ENCODE peak calls at places on chromosomes 13 and 19, in eight cellular contexts. H is fibroblast of mammary gland, A is activated T-helper 1 cell treated with Interleukin-2 at 50 U/mL for 16 hours, B is ascending aorta, P is hypothalamus, L is memory B cell, C is glutamatergic neuron, V is fibroblast of the aortic adventitia. D is an unnamed sample.

GRCh38 chr13:42380420-42381164 is 108.6 kb downstream of the AKAP11 start:
- DNase-seq in B (no peak), H (no peak), L (peak), C (no peak), P (no peak), A (no peak), V (no peak), D (no peak)

GRCh38 chr13:98575009-98575866 is 1.7 kb downstream of the STK24 start:
- DNase-seq in L (no peak), H (no peak), V (no peak), A (no peak), P (no peak), B (no peak), C (no peak), D (no peak)

GRCh38 chr13:66853559-66853958 is 376.6 kb downstream of the PCDH9 start:
- DNase-seq in H (no peak), A (no peak), V (no peak), B (no peak), C (no peak), L (no peak), P (no peak), D (no peak)

GRCh38 chr13:105587786-105588185 is 947.7 kb downstream of the EFNB2 start:
- DNase-seq in C (no peak), A (no peak), P (no peak), L (no peak), H (no peak), B (no peak), V (no peak), D (no peak)

GRCh38 chr19:10230155-10230903 is 802 bp downstream of the S1PR2 start:
- DNase-seq in L (peak), B (no peak), P (peak), A (peak), H (no peak), C (peak), V (peak), D (no peak)

GRCh38 chr19:3508771-3509535 is 2.8 kb downstream of the FZR1 start:
- DNase-seq in H (no peak), B (no peak), C (no peak), V (no peak), A (no peak), L (no peak), P (no peak), D (no peak)

GRCh38 chr19:4578552-4579248 is 19.2 kb upstream of the SEMA6B start:
- DNase-seq in A (no peak), B (no peak), V (no peak), P (no peak), C (no peak), H (no peak), L (no peak), D (no peak)

GRCh38 chr13:87889241-87889640 is 218.1 kb downstream of the SLITRK5 start:
- DNase-seq in A (no peak), B (no peak), C (no peak), L (no peak), P (no peak), H (no peak), V (no peak), D (peak)

GRCh38 chr13:28819046-28819747 is 942 bp upstream of the MTUS2 start:
- DNase-seq in B (no peak), P (no peak), A (no peak), C (no peak), V (peak), H (peak), L (no peak), D (peak)

GRCh38 chr19:42150940-42151339 is 18.7 kb upstream of the POU2F2 start:
- DNase-seq in C (peak), B (no peak), V (no peak), A (no peak), P (no peak), H (no peak), L (no peak), D (no peak)

GRCh38 chr13:67148219-67148583 is 81.9 kb downstream of the PCDH9 start:
- DNase-seq in V (peak), B (no peak), P (no peak), H (peak), C (no peak), A (no peak), L (no peak), D (no peak)

GRCh38 chr19:52086481-52086880 is 9.1 kb downstream of the ZNF841 start:
- DNase-seq in C (no peak), A (no peak), L (no peak), V (peak), H (peak), B (no peak), P (no peak), D (no peak)

GRCh38 chr19:42850981-42851717 is 28.4 kb downstream of the PSG1 start:
- DNase-seq in V (peak), C (no peak), P (no peak), H (peak), A (no peak), L (no peak), B (peak), D (no peak)

GRCh38 chr19:43552616-43553015 is 19.6 kb downstream of the ZNF575 start:
- DNase-seq in C (no peak), V (no peak), L (no peak), H (no peak), B (no peak), P (no peak), A (no peak), D (no peak)

GRCh38 chr13:37602743-37603381 is 4.3 kb upstream of the POSTN start:
- DNase-seq in H (peak), C (no peak), B (no peak), L (no peak), A (no peak), P (no peak), V (peak), D (peak)

GRCh38 chr19:46131485-46132143 is 7.1 kb upstream of the IGFL3 start:
- DNase-seq in C (no peak), A (no peak), V (no peak), B (no peak), P (no peak), H (no peak), L (no peak), D (no peak)

GRCh38 chr13:87923713-87924112 is 252.5 kb downstream of the SLITRK5 start:
- DNase-seq in V (no peak), P (no peak), H (no peak), C (no peak), A (no peak), B (no peak), L (no peak), D (peak)

GRCh38 chr13:26760835-26761582 is 423 bp upstream of the GPR12 start:
- DNase-seq in H (no peak), B (no peak), V (no peak), A (no peak), L (no peak), C (peak), P (no peak), D (peak)

GRCh38 chr19:5586300-5587070 is 18.7 kb upstream of the TINCR start:
- DNase-seq in B (no peak), A (no peak), P (no peak), C (no peak), V (no peak), H (peak), L (no peak), D (no peak)

GRCh38 chr13:104975272-104975671 is 1560.2 kb downstream of the EFNB2 start:
- DNase-seq in H (no peak), C (no peak), V (no peak), A (no peak), L (no peak), B (no peak), P (no peak), D (no peak)

GRCh38 chr13:27556109-27556508 is 64.2 kb downstream of the LNX2 start:
- DNase-seq in P (no peak), C (no peak), A (no peak), B (no peak), V (peak), H (peak), L (no peak), D (no peak)

GRCh38 chr19:5152767-5153532 is 184.0 kb downstream of the KDM4B start:
- DNase-seq in L (no peak), P (no peak), A (no peak), H (no peak), C (no peak), V (no peak), B (no peak), D (no peak)

GRCh38 chr13:114213980-114214379 is 20.7 kb upstream of the CDC16 start:
- DNase-seq in L (no peak), B (no peak), H (no peak), C (no peak), A (no peak), V (no peak), P (no peak), D (no peak)

GRCh38 chr13:112880976-112881540 is 88.0 kb upstream of the MCF2L start:
- DNase-seq in B (no peak), C (peak), L (no peak), V (no peak), H (no peak), A (no peak), P (no peak), D (no peak)

GRCh38 chr13:71213252-71213821 is 653.7 kb downstream of the DACH1 start:
- DNase-seq in V (no peak), H (no peak), L (no peak), B (no peak), A (no peak), C (no peak), P (no peak), D (no peak)

GRCh38 chr19:55360902-55361301 is 2.2 kb downstream of the GARIN5B start:
- DNase-seq in H (no peak), B (no peak), L (no peak), C (no peak), P (no peak), V (no peak), A (no peak), D (no peak)

GRCh38 chr13:90415902-90416301 is 931.6 kb upstream of the MIR17HG start:
- DNase-seq in P (no peak), H (no peak), L (no peak), A (no peak), V (no peak), B (no peak), C (no peak), D (no peak)

GRCh38 chr13:95536629-95537241 is 15.8 kb upstream of the CLDN10 start:
- DNase-seq in B (no peak), A (no peak), C (no peak), P (no peak), V (peak), L (no peak), H (peak), D (peak)

GRCh38 chr19:56748443-56748842 is 76.9 kb upstream of the ZNF835 start:
- DNase-seq in C (no peak), B (no peak), V (no peak), A (no peak), L (no peak), H (peak), P (no peak), D (peak)

GRCh38 chr19:29375429-29376093 is 150.2 kb upstream of the VSTM2B start:
- DNase-seq in C (no peak), P (no peak), L (no peak), V (no peak), B (no peak), H (no peak), A (no peak), D (no peak)

GRCh38 chr13:99590519-99591011 is 89.3 kb downstream of the TM9SF2 start:
- DNase-seq in C (no peak), B (no peak), L (no peak), V (peak), P (no peak), A (no peak), H (peak), D (no peak)

GRCh38 chr13:52156724-52157251 is 2.6 kb downstream of the NEK3 start:
- DNase-seq in L (no peak), A (no peak), C (no peak), B (no peak), P (no peak), V (peak), H (no peak), D (no peak)

GRCh38 chr13:91722267-91722884 is 324.0 kb downstream of the GPC5 start:
- DNase-seq in V (peak), A (no peak), B (no peak), P (no peak), H (peak), C (no peak), L (no peak), D (peak)

GRCh38 chr13:92164822-92165221 is 766.4 kb downstream of the GPC5 start:
- DNase-seq in A (no peak), H (no peak), L (no peak), B (no peak), V (no peak), C (no peak), P (no peak), D (no peak)

GRCh38 chr13:59279024-59279423 is 884.7 kb downstream of the DIAPH3 start:
- DNase-seq in A (no peak), B (no peak), C (no peak), H (no peak), L (no peak), P (no peak), V (no peak), D (peak)

GRCh38 chr19:55071913-55072312 is 3.8 kb upstream of the EPS8L1 start:
- DNase-seq in L (no peak), A (no peak), H (no peak), V (no peak), P (no peak), C (no peak), B (no peak), D (no peak)

GRCh38 chr13:106083620-106084350 is 451.7 kb downstream of the EFNB2 start:
- DNase-seq in V (peak), H (peak), A (no peak), B (no peak), C (no peak), L (no peak), P (no peak), D (no peak)

GRCh38 chr19:1098177-1099051 is 3.2 kb upstream of the POLR2E start:
- DNase-seq in L (no peak), A (no peak), V (peak), H (peak), B (no peak), P (no peak), C (no peak), D (peak)

GRCh38 chr13:98157188-98157587 is 14.3 kb downstream of the FARP1 start:
- DNase-seq in B (no peak), C (no peak), P (no peak), A (no peak), H (no peak), L (no peak), V (no peak), D (no peak)

D was measured in NCI-H1105 treated with DMSO at 0.1 percent for 48 hours.